ENCODE peak calls at places on chromosomes 1 and 21, in ten cellular contexts. E is prostate gland, D is upper lobe of right lung, B is OCI-LY7, Q is cardiac muscle cell, W is right atrium auricular region, F is right lobe of liver, M is IMR-90, G is GM23338, A is lung. I is an unnamed sample. For H3K36me3 and H3K4me1, the result is how much of the 10 kb centered on the place peaks cover.

GRCh38 chr1:28517649-28517999 is 11.8 kb downstream of the RCC1 start:
- DNase-seq in W (no peak), Q (no peak), G (no peak), B (no peak), M (peak), A (no peak), E (no peak), F (no peak), D (no peak), I (peak)

GRCh38 chr21:45556645-45557601 is 14.7 kb upstream of the SLC19A1 start:
- DNase-seq in E (no peak), D (peak), W (no peak), A (no peak), B (no peak), F (peak), G (no peak), Q (no peak), M (no peak), I (peak)

GRCh38 chr1:36654586-36654985 is 171.9 kb upstream of the CSF3R start:
- DNase-seq in F (no peak), M (no peak), G (no peak), D (no peak), A (no peak), Q (no peak), B (no peak), W (no peak), E (no peak), I (no peak)

GRCh38 chr21:42112857-42113256 is 41.7 kb downstream of the UMODL1 start:
- DNase-seq in G (no peak), E (no peak), W (no peak), M (peak), F (no peak), Q (peak), B (no peak), D (no peak), A (no peak), I (no peak)

GRCh38 chr21:34552324-34553198 is 40.6 kb upstream of the KCNE1 start:
- DNase-seq in M (no peak), B (no peak), G (no peak), Q (peak), D (no peak), W (no peak), A (no peak), E (no peak), F (no peak), I (no peak)

GRCh38 chr1:16276302-16277020 is 39.5 kb upstream of the CPLANE2 start:
- DNase-seq in B (no peak), E (no peak), W (no peak), F (no peak), A (no peak), G (no peak), M (no peak), Q (no peak), D (no peak), I (no peak)

GRCh38 chr1:2451744-2452582 is 24.1 kb upstream of the PLCH2 start:
- DNase-seq in G (no peak), D (no peak), M (peak), W (no peak), B (no peak), F (no peak), A (no peak), Q (peak), E (no peak), I (no peak)

GRCh38 chr1:175338447-175339135 is 146.0 kb upstream of the KIAA0040 start:
- DNase-seq in A (no peak), M (no peak), G (peak), D (no peak), B (peak), F (no peak), Q (no peak), W (no peak), E (no peak), I (no peak)

GRCh38 chr1:114668784-114669561 is 876 bp downstream of the DENND2C start:
- DNase-seq in A (no peak), G (peak), Q (peak), W (no peak), D (no peak), E (no peak), B (peak), F (no peak), M (peak), I (no peak)

GRCh38 chr1:32953495-32953894 is 11.1 kb downstream of the RNF19B start:
- DNase-seq in G (no peak), M (peak), D (no peak), B (peak), F (no peak), A (no peak), W (no peak), Q (no peak), E (no peak), I (no peak)

GRCh38 chr1:67144696-67145095 is 9.9 kb upstream of the C1orf141 start:
- DNase-seq in D (no peak), A (no peak), M (no peak), W (no peak), E (no peak), G (no peak), Q (peak), B (peak), F (no peak), I (no peak)

GRCh38 chr1:9849691-9850441 is 26.1 kb upstream of the CLSTN1 start:
- DNase-seq in B (peak), D (no peak), G (peak), F (no peak), Q (no peak), M (no peak), A (no peak), W (no peak), E (no peak), I (no peak)

GRCh38 chr1:186753241-186753640 is 73.0 kb upstream of the PTGS2 start:
- DNase-seq in E (no peak), M (peak), D (no peak), Q (no peak), A (no peak), F (no peak), G (no peak), W (no peak), B (no peak), I (no peak)

GRCh38 chr1:174743654-174744561 is 255.8 kb upstream of the CACYBP start:
- DNase-seq in A (no peak), Q (peak), G (peak), W (no peak), E (no peak), D (no peak), M (peak), B (peak), F (no peak), I (no peak)

GRCh38 chr1:14228677-14229076 is 369.8 kb upstream of the KAZN start:
- DNase-seq in E (no peak), Q (no peak), A (no peak), B (peak), G (no peak), D (no peak), W (no peak), M (no peak), F (no peak), I (no peak)

GRCh38 chr1:227370463-227371254 is 52.4 kb upstream of the CDC42BPA start:
- DNase-seq in B (no peak), E (no peak), F (no peak), G (no peak), Q (no peak), W (no peak), A (no peak), M (peak), D (no peak), I (no peak)

GRCh38 chr1:155016231-155016831 is 13.7 kb downstream of the ZBTB7B start:
- DNase-seq in M (no peak), F (no peak), Q (no peak), B (peak), E (no peak), W (no peak), A (no peak), G (no peak), D (no peak), I (peak)

GRCh38 chr1:153750026-153750995 is 22.5 kb downstream of the INTS3 start:
- DNase-seq in G (peak), E (no peak), B (no peak), M (no peak), F (no peak), D (no peak), W (no peak), A (peak), Q (peak), I (no peak)
- H3K36me3 ChIP-seq in G (under half), E (under half), B (half or more), M (under half), F (under half), D (half or more), W (half or more), A (under half), Q (half or more), I (under half)

GRCh38 chr1:207440634-207441033 is 13.5 kb upstream of the CR2 start:
- DNase-seq in W (no peak), G (no peak), D (no peak), F (no peak), A (no peak), E (no peak), B (no peak), M (no peak), Q (no peak), I (no peak)

DNA sequence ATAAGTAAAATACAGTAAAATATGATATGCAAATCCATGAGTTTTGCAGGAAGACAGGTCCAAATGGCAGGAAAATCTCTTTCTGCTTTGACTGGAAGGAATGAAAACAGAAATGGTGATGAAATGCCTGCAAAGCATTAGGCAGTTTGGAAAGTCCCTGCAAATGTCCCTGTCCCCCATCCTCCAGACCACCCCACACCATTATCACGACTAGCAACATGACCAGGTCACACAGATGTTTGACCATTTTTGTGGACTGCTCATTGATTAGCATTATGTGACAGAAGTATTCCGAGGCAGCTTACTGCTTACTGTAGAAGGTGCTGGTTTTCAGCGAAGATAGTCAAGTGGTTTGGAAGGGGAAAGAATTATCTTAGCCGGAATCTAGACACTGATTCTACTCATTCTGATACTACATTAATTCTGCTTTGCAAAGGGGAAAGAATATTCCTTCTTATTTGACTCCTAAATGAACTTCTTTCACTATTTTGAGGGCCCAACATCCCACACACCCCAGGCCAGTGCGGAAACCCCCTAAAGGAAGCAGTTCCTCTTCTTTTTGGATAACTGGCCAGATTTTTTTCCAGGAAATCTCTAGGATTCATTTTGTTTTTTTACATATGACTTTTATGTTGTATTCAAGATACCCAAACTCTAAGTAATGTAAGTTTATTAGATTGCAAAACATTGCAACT is 9.5 kb upstream of the CR2 start:
- DNase-seq in D (no peak), W (no peak), A (no peak), G (no peak), E (no peak), M (no peak), Q (no peak), B (no peak), F (no peak), I (no peak)
- TF ChIP-seq CTCF in D (no peak), W (no peak), A (no peak), G (no peak), E (no peak), M (no peak), Q (no peak), B (no peak), F (no peak), I (no peak)

GRCh38 chr21:36310016-36310415 is 10.0 kb upstream of the MORC3 start:
- DNase-seq in Q (no peak), B (peak), F (no peak), E (no peak), D (no peak), W (no peak), G (no peak), M (no peak), A (no peak), I (no peak)
- H3K4me1 ChIP-seq in Q (under half), B (under half), F (under half), E (under half), D (under half), W (under half), G (under half), M (under half), A (under half), I (under half)

DNA sequence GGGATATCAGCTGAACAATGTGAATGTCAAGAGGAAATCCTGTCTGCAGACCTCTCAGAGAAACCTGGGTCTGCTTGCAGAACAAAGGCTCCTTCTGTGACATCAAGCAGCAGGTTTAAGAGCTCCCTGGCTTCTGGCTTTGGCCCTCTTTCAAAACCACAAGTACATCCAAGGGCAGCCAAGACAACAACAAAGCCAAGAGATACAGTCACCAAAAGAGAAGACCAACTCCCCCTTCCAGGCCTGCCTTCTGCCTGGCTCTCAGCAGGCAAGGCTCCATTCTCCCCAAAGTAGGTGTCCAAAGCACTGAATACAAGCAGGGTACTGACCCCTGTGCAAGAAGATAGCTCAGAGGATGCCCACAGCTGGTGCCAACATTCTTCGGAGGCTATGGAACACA is 11.5 kb downstream of the BCAR3 start:
- DNase-seq in D (no peak), G (no peak), F (no peak), B (no peak), W (peak), E (peak), Q (peak), A (peak), M (peak), I (no peak)
- H3K36me3 ChIP-seq in D (under half), G (under half), F (under half), B (half or more), W (under half), E (under half), Q (under half), A (under half), M (under half), I (under half)

GRCh38 chr1:150406483-150406882 is 42.5 kb downstream of the RPRD2 start:
- DNase-seq in M (no peak), Q (peak), B (no peak), G (peak), D (no peak), A (no peak), F (no peak), E (no peak), W (no peak), I (no peak)
- TF ChIP-seq CTCF in M (no peak), Q (no peak), B (no peak), G (no peak), D (no peak), A (no peak), F (no peak), E (no peak), W (no peak), I (no peak)

DNA sequence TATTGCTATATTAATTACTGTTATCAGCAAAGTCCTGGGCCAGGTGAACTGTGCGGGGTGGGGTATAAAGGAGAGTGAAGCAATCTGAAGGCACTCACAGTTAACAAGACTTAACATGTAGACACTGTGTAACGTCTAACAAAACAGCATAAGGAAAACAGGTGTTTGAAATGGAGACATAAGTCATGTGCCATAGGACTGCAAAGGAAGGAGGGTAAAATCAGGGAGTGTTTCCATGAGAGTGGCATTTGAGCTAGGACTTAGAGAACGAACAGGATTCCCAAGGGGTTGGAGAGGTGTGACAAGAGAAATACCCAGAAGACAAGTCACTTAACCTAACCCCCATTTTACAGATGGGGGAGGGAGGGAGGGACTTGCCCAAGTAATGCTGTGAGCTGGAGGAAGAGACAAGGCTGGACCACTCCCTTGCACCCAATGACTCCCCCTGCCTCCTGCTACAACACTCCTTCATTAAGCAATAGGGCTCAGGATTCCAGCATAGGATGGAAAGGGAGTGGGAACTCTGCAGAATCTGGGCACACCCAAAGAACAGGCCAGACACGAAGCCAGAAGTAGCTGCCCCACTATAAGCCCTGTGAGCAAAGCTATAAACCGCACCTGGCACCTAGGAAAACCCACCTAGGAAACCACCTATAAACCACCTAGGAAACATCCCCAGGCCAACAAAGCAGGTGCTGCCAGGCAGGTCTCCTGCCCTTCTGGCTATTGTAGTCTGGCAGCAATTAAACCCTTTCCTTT is 6.6 kb downstream of the PEF1 start:
- DNase-seq in B (no peak), W (no peak), A (no peak), F (no peak), E (no peak), Q (no peak), M (no peak), G (no peak), D (no peak), I (no peak)
- H3K4me1 ChIP-seq in B (under half), W (half or more), A (under half), F (under half), E (under half), Q (under half), M (under half), G (under half), D (half or more), I (under half)

DNA sequence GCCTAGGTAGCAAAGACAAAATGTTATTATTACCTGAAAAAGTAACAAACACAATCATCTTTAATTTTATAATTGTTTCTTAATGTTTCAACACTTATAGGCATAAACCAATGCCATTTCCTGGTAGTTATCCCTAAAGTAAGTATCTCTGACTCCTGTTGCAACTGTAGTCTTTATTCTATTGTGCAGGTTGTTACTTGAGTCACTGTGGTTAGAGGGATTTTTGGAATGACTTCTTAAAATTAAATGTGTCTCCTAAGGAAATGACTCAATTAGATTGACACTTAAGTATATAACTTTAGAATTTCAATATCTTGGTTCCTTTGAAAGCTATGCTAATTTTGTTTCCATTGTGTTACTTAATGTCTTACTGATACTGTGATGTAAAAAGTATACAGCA is 143.9 kb downstream of the PHTF1 start:
- DNase-seq in M (peak), W (no peak), G (no peak), E (no peak), A (no peak), Q (peak), F (no peak), D (no peak), B (no peak), I (no peak)
- H3K36me3 ChIP-seq in M (under half), W (under half), G (under half), E (under half), A (under half), Q (under half), F (under half), D (under half), B (under half), I (under half)

DNA sequence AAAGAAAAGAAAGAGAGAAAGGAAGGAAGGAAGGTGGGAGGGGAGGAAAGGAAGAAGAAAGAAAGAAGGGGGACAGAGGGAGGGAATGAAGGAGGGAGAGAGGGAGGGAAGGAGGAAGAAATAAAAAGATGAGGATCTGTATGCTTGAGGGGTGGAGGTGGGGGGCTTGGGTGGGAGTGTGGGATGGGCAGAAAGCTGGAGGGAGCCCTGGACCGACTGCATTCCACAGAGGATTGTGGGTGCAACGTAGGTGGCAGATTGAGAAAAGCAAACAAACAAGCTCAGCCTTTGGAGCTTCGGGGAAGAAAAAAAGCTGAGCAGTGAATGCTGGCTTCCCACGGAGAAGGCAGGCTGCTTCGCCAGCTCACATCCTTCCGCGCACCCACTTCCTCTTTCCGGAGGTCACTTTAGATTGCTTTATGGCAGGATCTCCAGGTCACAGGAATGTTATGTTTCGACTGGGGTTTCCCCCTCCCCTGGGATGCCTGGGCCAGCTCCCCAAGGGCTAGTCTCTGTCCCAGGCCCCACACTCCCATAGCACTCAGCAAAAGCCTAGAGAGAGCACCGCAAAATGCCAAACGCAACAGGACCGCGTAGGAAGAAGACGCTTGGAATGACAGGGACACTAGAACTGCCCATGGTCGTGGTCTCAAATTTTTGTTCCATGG is 20.7 kb upstream of the LGALS8 start:
- DNase-seq in G (peak), E (peak), D (peak), W (no peak), Q (peak), B (no peak), F (peak), M (peak), A (peak), I (peak)
- TF ChIP-seq CTCF in G (no peak), E (no peak), D (no peak), W (no peak), Q (no peak), B (no peak), F (no peak), M (no peak), A (no peak), I (no peak)

I was measured in pancreas.